ENCODE peak calls at places on chromosomes 11 and 22, in five cellular contexts. Z, R, G, J and M are unnamed samples.

GRCh38 chr11:112961146-112961668 is at the start of gene NCAM1:
- DNase-seq in Z (peak), R (no peak), G (peak), J (peak), M (peak)

GRCh38 chr11:65856689-65857499 is 1.1 kb downstream of the CFL1 start:
- DNase-seq in Z (peak), R (peak), G (peak), J (no peak), M (peak)

GRCh38 chr22:28128827-28129226 is 209.8 kb upstream of the PITPNB start:
- DNase-seq in Z (no peak), R (no peak), G (no peak), J (no peak), M (no peak)

GRCh38 chr11:108793138-108793537 is 128.3 kb downstream of the DDX10 start:
- DNase-seq in Z (no peak), R (no peak), G (no peak), J (no peak), M (no peak)

GRCh38 chr11:10725114-10725906 is 25.7 kb upstream of the CTR9 start:
- DNase-seq in Z (no peak), R (no peak), G (no peak), J (no peak), M (no peak)

GRCh38 chr11:14449302-14449714 is 50.3 kb downstream of the COPB1 start:
- DNase-seq in Z (no peak), R (no peak), G (no peak), J (no peak), M (no peak)

GRCh38 chr11:124415356-124415923 is 9.2 kb downstream of the OR8B4 start:
- DNase-seq in Z (no peak), R (no peak), G (peak), J (no peak), M (no peak)

GRCh38 chr22:41844513-41844912 is 11.6 kb downstream of the SREBF2 start:
- DNase-seq in Z (no peak), R (no peak), G (no peak), J (no peak), M (no peak)

GRCh38 chr11:123484448-123484847 is 54.4 kb downstream of the GRAMD1B start:
- DNase-seq in Z (no peak), R (no peak), G (no peak), J (no peak), M (no peak)

GRCh38 chr11:109486129-109486528 is 64.1 kb downstream of the C11orf87 start:
- DNase-seq in Z (no peak), R (no peak), G (no peak), J (no peak), M (no peak)

GRCh38 chr11:1200611-1201191 is 22.2 kb upstream of the MUC5B start:
- DNase-seq in Z (no peak), R (no peak), G (no peak), J (no peak), M (no peak)

GRCh38 chr22:44625421-44625760 is 76.6 kb upstream of the PRR5 start:
- DNase-seq in Z (no peak), R (no peak), G (no peak), J (no peak), M (no peak)

GRCh38 chr22:19527861-19528417 is 3.7 kb upstream of the CLDN5 start:
- DNase-seq in Z (no peak), R (no peak), G (no peak), J (no peak), M (no peak)

GRCh38 chr11:106917973-106918372 is 100.3 kb downstream of the GUCY1A2 start:
- DNase-seq in Z (no peak), R (no peak), G (peak), J (no peak), M (peak)

GRCh38 chr11:78319453-78319955 is 98.1 kb downstream of the GAB2 start:
- DNase-seq in Z (no peak), R (no peak), G (no peak), J (no peak), M (no peak)